ENCODE peak calls at places on chromosomes 4 and X, in eight cellular contexts. One of them, this sample, is unnamed.

GRCh38 chr4:8502836-8503585 is 62.4 kb downstream of the TRMT44 start:
- DNase-seq in Calu3: no peak
- DNase-seq in AG10803: no peak
- DNase-seq in upper lobe of right lung: no peak
- DNase-seq in GM12865: no peak
- DNase-seq in uterus: peak
- DNase-seq in HCT116: no peak
- DNase-seq in brain microvascular endothelial cell: no peak
- DNase-seq in this sample: no peak

GRCh38 chr4:172826866-172827265 is 341.7 kb upstream of the GALNT7 start:
- DNase-seq in Calu3: no peak
- DNase-seq in AG10803: no peak
- DNase-seq in upper lobe of right lung: no peak
- DNase-seq in GM12865: no peak
- DNase-seq in uterus: no peak
- DNase-seq in HCT116: no peak
- DNase-seq in brain microvascular endothelial cell: no peak
- DNase-seq in this sample: no peak

GRCh38 chrX:101415180-101416130 is 7.4 kb downstream of the HNRNPH2 start:
- DNase-seq in Calu3: peak
- DNase-seq in AG10803: peak
- DNase-seq in upper lobe of right lung: no peak
- DNase-seq in GM12865: peak
- DNase-seq in uterus: peak
- DNase-seq in HCT116: no peak
- DNase-seq in brain microvascular endothelial cell: peak
- DNase-seq in this sample: peak

GRCh38 chr4:1115528-1116293 is 2.3 kb upstream of the RNF212 start:
- DNase-seq in Calu3: no peak
- DNase-seq in AG10803: no peak
- DNase-seq in upper lobe of right lung: no peak
- DNase-seq in GM12865: no peak
- DNase-seq in uterus: no peak
- DNase-seq in HCT116: no peak
- DNase-seq in brain microvascular endothelial cell: no peak
- DNase-seq in this sample: no peak

GRCh38 chrX:29952016-29952415 is 263.3 kb upstream of the MAGEB2 start:
- DNase-seq in Calu3: no peak
- DNase-seq in AG10803: no peak
- DNase-seq in upper lobe of right lung: no peak
- DNase-seq in GM12865: no peak
- DNase-seq in uterus: no peak
- DNase-seq in HCT116: no peak
- DNase-seq in brain microvascular endothelial cell: no peak
- DNase-seq in this sample: no peak

GRCh38 chr4:71241467-71242401 is 97.1 kb upstream of the SLC4A4 start:
- DNase-seq in Calu3: peak
- DNase-seq in AG10803: no peak
- DNase-seq in upper lobe of right lung: peak
- DNase-seq in GM12865: no peak
- DNase-seq in uterus: no peak
- DNase-seq in HCT116: no peak
- DNase-seq in brain microvascular endothelial cell: no peak
- DNase-seq in this sample: no peak

GRCh38 chr4:47061435-47061834 is 30.1 kb downstream of the GABRB1 start:
- DNase-seq in Calu3: no peak
- DNase-seq in AG10803: no peak
- DNase-seq in upper lobe of right lung: no peak
- DNase-seq in GM12865: no peak
- DNase-seq in uterus: no peak
- DNase-seq in HCT116: no peak
- DNase-seq in brain microvascular endothelial cell: peak
- DNase-seq in this sample: no peak

GRCh38 chr4:151541438-151542071 is 132.6 kb downstream of the FHIP1A start:
- DNase-seq in Calu3: no peak
- DNase-seq in AG10803: peak
- DNase-seq in upper lobe of right lung: no peak
- DNase-seq in GM12865: no peak
- DNase-seq in uterus: peak
- DNase-seq in HCT116: peak
- DNase-seq in brain microvascular endothelial cell: peak
- DNase-seq in this sample: peak

GRCh38 chr4:52588097-52588496 is 71.0 kb downstream of the USP46 start:
- DNase-seq in Calu3: peak
- DNase-seq in AG10803: peak
- DNase-seq in upper lobe of right lung: no peak
- DNase-seq in GM12865: peak
- DNase-seq in uterus: peak
- DNase-seq in HCT116: peak
- DNase-seq in brain microvascular endothelial cell: peak
- DNase-seq in this sample: no peak

GRCh38 chr4:153451931-153452660 is 14.1 kb upstream of the TMEM131L start:
- DNase-seq in Calu3: no peak
- DNase-seq in AG10803: no peak
- DNase-seq in upper lobe of right lung: no peak
- DNase-seq in GM12865: no peak
- DNase-seq in uterus: no peak
- DNase-seq in HCT116: no peak
- DNase-seq in brain microvascular endothelial cell: no peak
- DNase-seq in this sample: no peak

GRCh38 chr4:108601096-108601495 is 19.3 kb upstream of the RPL34 start:
- DNase-seq in Calu3: no peak
- DNase-seq in AG10803: no peak
- DNase-seq in upper lobe of right lung: no peak
- DNase-seq in GM12865: no peak
- DNase-seq in uterus: no peak
- DNase-seq in HCT116: no peak
- DNase-seq in brain microvascular endothelial cell: no peak
- DNase-seq in this sample: no peak

GRCh38 chrX:139642241-139642927 is 65.6 kb downstream of the MCF2 start:
- DNase-seq in Calu3: no peak
- DNase-seq in AG10803: peak
- DNase-seq in upper lobe of right lung: no peak
- DNase-seq in GM12865: no peak
- DNase-seq in uterus: no peak
- DNase-seq in HCT116: no peak
- DNase-seq in brain microvascular endothelial cell: no peak
- DNase-seq in this sample: no peak

GRCh38 chrX:78316310-78316709 is 11.1 kb downstream of the CYSLTR1 start:
- DNase-seq in Calu3: no peak
- DNase-seq in AG10803: no peak
- DNase-seq in upper lobe of right lung: no peak
- DNase-seq in GM12865: no peak
- DNase-seq in uterus: no peak
- DNase-seq in HCT116: no peak
- DNase-seq in brain microvascular endothelial cell: no peak
- DNase-seq in this sample: no peak

GRCh38 chr4:41792166-41792565 is 43.6 kb upstream of the PHOX2B start:
- DNase-seq in Calu3: no peak
- DNase-seq in AG10803: no peak
- DNase-seq in upper lobe of right lung: no peak
- DNase-seq in GM12865: no peak
- DNase-seq in uterus: no peak
- DNase-seq in HCT116: no peak
- DNase-seq in brain microvascular endothelial cell: no peak
- DNase-seq in this sample: no peak

GRCh38 chr4:169841776-169842175 is 84.0 kb upstream of the HPF1 start:
- DNase-seq in Calu3: no peak
- DNase-seq in AG10803: no peak
- DNase-seq in upper lobe of right lung: no peak
- DNase-seq in GM12865: no peak
- DNase-seq in uterus: no peak
- DNase-seq in HCT116: no peak
- DNase-seq in brain microvascular endothelial cell: no peak
- DNase-seq in this sample: no peak

GRCh38 chr4:89134775-89135319 is 23.5 kb downstream of the TIGD2 start:
- DNase-seq in Calu3: no peak
- DNase-seq in AG10803: peak
- DNase-seq in upper lobe of right lung: no peak
- DNase-seq in GM12865: no peak
- DNase-seq in uterus: peak
- DNase-seq in HCT116: no peak
- DNase-seq in brain microvascular endothelial cell: peak
- DNase-seq in this sample: peak

GRCh38 chr4:16663722-16664121 is 234.7 kb downstream of the LDB2 start:
- DNase-seq in Calu3: no peak
- DNase-seq in AG10803: peak
- DNase-seq in upper lobe of right lung: no peak
- DNase-seq in GM12865: no peak
- DNase-seq in uterus: no peak
- DNase-seq in HCT116: no peak
- DNase-seq in brain microvascular endothelial cell: no peak
- DNase-seq in this sample: no peak

DNA sequence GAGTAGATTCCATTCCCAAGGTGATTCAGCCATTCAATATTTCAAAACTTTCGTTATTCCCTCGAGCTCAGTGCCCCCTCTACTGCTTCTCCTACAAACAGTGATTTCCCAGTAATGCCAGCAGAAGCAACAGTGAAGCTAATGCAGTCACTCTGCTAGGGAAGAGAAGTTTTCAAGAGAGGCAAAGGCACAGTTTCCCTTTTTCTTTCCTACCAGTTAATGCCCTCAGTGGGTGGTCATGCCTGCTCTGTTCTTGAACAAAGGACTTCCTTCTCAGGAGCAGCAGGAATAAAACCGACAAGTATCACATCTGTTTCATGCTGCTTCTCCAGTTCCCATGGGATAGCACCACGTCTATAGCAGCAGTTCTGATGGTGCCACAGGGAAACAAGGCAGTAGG is 317.2 kb downstream of the TENM3 start:
- DNase-seq in Calu3: no peak
- DNase-seq in AG10803: peak
- DNase-seq in upper lobe of right lung: no peak
- DNase-seq in GM12865: no peak
- DNase-seq in uterus: no peak
- DNase-seq in HCT116: no peak
- DNase-seq in brain microvascular endothelial cell: peak
- DNase-seq in this sample: no peak
- TF ChIP-seq CTCF in Calu3: no peak
- TF ChIP-seq CTCF in AG10803: peak
- TF ChIP-seq CTCF in upper lobe of right lung: no peak
- TF ChIP-seq CTCF in GM12865: no peak
- TF ChIP-seq CTCF in uterus: no peak
- TF ChIP-seq CTCF in HCT116: no peak
- TF ChIP-seq CTCF in brain microvascular endothelial cell: peak
- TF ChIP-seq CTCF in this sample: peak

GRCh38 chr4:85761803-85762202 is 286.9 kb downstream of the ARHGAP24 start:
- DNase-seq in Calu3: no peak
- DNase-seq in AG10803: peak
- DNase-seq in upper lobe of right lung: no peak
- DNase-seq in GM12865: no peak
- DNase-seq in uterus: no peak
- DNase-seq in HCT116: no peak
- DNase-seq in brain microvascular endothelial cell: peak
- DNase-seq in this sample: no peak

GRCh38 chr4:85760521-85760920 is 285.6 kb downstream of the ARHGAP24 start:
- DNase-seq in Calu3: no peak
- DNase-seq in AG10803: peak
- DNase-seq in upper lobe of right lung: no peak
- DNase-seq in GM12865: no peak
- DNase-seq in uterus: no peak
- DNase-seq in HCT116: no peak
- DNase-seq in brain microvascular endothelial cell: no peak
- DNase-seq in this sample: no peak

GRCh38 chr4:85755285-85755684 is 280.3 kb downstream of the ARHGAP24 start:
- DNase-seq in Calu3: no peak
- DNase-seq in AG10803: no peak
- DNase-seq in upper lobe of right lung: no peak
- DNase-seq in GM12865: no peak
- DNase-seq in uterus: no peak
- DNase-seq in HCT116: no peak
- DNase-seq in brain microvascular endothelial cell: no peak
- DNase-seq in this sample: no peak

GRCh38 chr4:85759392-85759791 is 284.4 kb downstream of the ARHGAP24 start:
- DNase-seq in Calu3: no peak
- DNase-seq in AG10803: no peak
- DNase-seq in upper lobe of right lung: no peak
- DNase-seq in GM12865: no peak
- DNase-seq in uterus: no peak
- DNase-seq in HCT116: no peak
- DNase-seq in brain microvascular endothelial cell: no peak
- DNase-seq in this sample: no peak

GRCh38 chr4:85756938-85757337 is 282.0 kb downstream of the ARHGAP24 start:
- DNase-seq in Calu3: peak
- DNase-seq in AG10803: peak
- DNase-seq in upper lobe of right lung: no peak
- DNase-seq in GM12865: peak
- DNase-seq in uterus: no peak
- DNase-seq in HCT116: no peak
- DNase-seq in brain microvascular endothelial cell: peak
- DNase-seq in this sample: no peak
- TF ChIP-seq CTCF in Calu3: no peak
- TF ChIP-seq CTCF in AG10803: peak
- TF ChIP-seq CTCF in upper lobe of right lung: peak
- TF ChIP-seq CTCF in GM12865: peak
- TF ChIP-seq CTCF in uterus: peak
- TF ChIP-seq CTCF in HCT116: peak
- TF ChIP-seq CTCF in brain microvascular endothelial cell: peak
- TF ChIP-seq CTCF in this sample: peak

GRCh38 chrX:123173833-123174232 is 10.2 kb upstream of the GRIA3 start:
- DNase-seq in Calu3: no peak
- DNase-seq in AG10803: no peak
- DNase-seq in upper lobe of right lung: no peak
- DNase-seq in GM12865: peak
- DNase-seq in uterus: no peak
- DNase-seq in HCT116: peak
- DNase-seq in brain microvascular endothelial cell: no peak
- DNase-seq in this sample: no peak
- TF ChIP-seq CTCF in Calu3: no peak
- TF ChIP-seq CTCF in AG10803: no peak
- TF ChIP-seq CTCF in upper lobe of right lung: no peak
- TF ChIP-seq CTCF in GM12865: peak
- TF ChIP-seq CTCF in uterus: no peak
- TF ChIP-seq CTCF in HCT116: peak
- TF ChIP-seq CTCF in brain microvascular endothelial cell: no peak
- TF ChIP-seq CTCF in this sample: no peak

DNA sequence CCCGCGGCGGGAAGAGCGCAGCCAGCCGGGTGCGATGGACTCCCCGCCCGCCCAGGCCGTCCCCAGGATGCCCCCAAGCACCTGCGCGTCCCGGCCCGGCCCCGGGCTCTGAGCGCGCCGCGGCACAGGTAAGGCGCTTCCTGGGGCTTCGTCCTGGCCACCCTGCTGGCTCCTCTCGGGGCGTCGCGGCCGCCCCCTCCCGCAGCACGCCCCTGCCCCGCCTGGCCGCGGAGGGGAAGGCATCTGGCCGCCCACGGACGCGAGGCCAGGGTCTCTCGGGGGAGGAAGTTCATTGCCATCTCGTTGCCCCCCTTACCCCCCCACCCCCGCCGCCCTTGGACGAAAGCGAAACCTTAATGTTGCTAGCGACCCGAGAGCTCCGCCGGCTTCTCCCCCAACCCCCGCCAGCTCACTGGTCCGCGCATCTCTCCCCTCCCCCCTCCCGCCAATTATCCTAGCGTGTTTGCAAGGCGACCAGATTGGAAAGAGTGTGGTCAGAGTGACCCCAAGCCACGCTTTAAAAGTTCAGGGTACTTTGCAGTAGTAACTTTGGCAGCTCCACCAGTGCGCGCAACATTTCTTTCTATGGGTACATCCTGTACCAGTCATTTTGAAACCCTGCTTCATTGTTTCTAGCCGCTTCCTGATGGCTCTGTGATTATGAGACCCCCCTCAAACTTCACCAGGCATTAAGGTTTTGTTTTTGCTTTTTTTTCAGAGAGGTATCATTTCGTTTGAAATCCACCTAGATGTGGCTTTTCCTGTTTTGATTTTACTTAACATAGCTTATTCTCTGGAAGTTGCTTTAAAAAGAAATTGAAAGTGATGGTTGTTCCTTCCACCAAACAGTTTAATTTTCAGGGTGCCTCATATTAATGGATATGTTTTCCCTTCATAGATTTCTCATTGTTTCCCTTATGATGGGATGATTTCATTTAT is 606 bp downstream of the TBC1D1 start:
- DNase-seq in Calu3: peak
- DNase-seq in AG10803: no peak
- DNase-seq in upper lobe of right lung: no peak
- DNase-seq in GM12865: peak
- DNase-seq in uterus: peak
- DNase-seq in HCT116: no peak
- DNase-seq in brain microvascular endothelial cell: no peak
- DNase-seq in this sample: no peak
- TF ChIP-seq CTCF in Calu3: no peak
- TF ChIP-seq CTCF in AG10803: no peak
- TF ChIP-seq CTCF in upper lobe of right lung: no peak
- TF ChIP-seq CTCF in GM12865: no peak
- TF ChIP-seq CTCF in uterus: no peak
- TF ChIP-seq CTCF in HCT116: no peak
- TF ChIP-seq CTCF in brain microvascular endothelial cell: no peak
- TF ChIP-seq CTCF in this sample: no peak

This sample was measured in AG09309.